ENCODE peak calls at places on chromosomes 6 and 20, in seven cellular contexts. S, U, H, L, G, R and V are unnamed samples.

GRCh38 chr6:167699141-167700036 is 127.3 kb upstream of the AFDN start:
- DNase-seq in S (no peak), U (no peak), H (no peak), L (peak), G (no peak), R (no peak), V (peak)

GRCh38 chr6:5471637-5472430 is 210.5 kb downstream of the FARS2 start:
- DNase-seq in S (no peak), U (no peak), H (no peak), L (no peak), G (no peak), R (peak), V (no peak)

GRCh38 chr6:43086022-43086658 is 10.0 kb downstream of the PTK7 start:
- DNase-seq in S (no peak), U (no peak), H (no peak), L (no peak), G (no peak), R (no peak), V (no peak)

GRCh38 chr6:33716379-33716778 is 4.9 kb upstream of the UQCC2 start:
- DNase-seq in S (no peak), U (no peak), H (no peak), L (peak), G (no peak), R (no peak), V (no peak)

GRCh38 chr6:40955181-40955550 is 83.9 kb downstream of the UNC5CL start:
- DNase-seq in S (no peak), U (no peak), H (no peak), L (no peak), G (no peak), R (no peak), V (no peak)

GRCh38 chr20:52923123-52923543 is 49.0 kb upstream of the TSHZ2 start:
- DNase-seq in S (no peak), U (no peak), H (no peak), L (no peak), G (peak), R (no peak), V (no peak)

GRCh38 chr6:28333047-28333446 is 2.9 kb downstream of the ZSCAN31 start:
- DNase-seq in S (no peak), U (no peak), H (no peak), L (no peak), G (no peak), R (no peak), V (no peak)

GRCh38 chr6:136446145-136446544 is 104.1 kb downstream of the MAP7 start:
- DNase-seq in S (no peak), U (no peak), H (no peak), L (no peak), G (no peak), R (no peak), V (no peak)

GRCh38 chr20:4192378-4193048 is 177.2 kb upstream of the RNF24 start:
- DNase-seq in S (no peak), U (no peak), H (no peak), L (no peak), G (no peak), R (no peak), V (no peak)

GRCh38 chr20:3590164-3590563 is 73.0 kb downstream of the GFRA4 start:
- DNase-seq in S (no peak), U (no peak), H (no peak), L (no peak), G (no peak), R (no peak), V (no peak)

GRCh38 chr6:163427498-163428254 is 13.2 kb downstream of the QKI start:
- DNase-seq in S (no peak), U (peak), H (no peak), L (no peak), G (no peak), R (no peak), V (no peak)

GRCh38 chr6:124659427-124659826 is 302.8 kb upstream of the RNF217 start:
- DNase-seq in S (no peak), U (no peak), H (no peak), L (no peak), G (no peak), R (no peak), V (no peak)

GRCh38 chr6:36079596-36079995 is 50.7 kb upstream of the MAPK13 start:
- DNase-seq in S (no peak), U (no peak), H (no peak), L (no peak), G (no peak), R (no peak), V (no peak)

GRCh38 chr6:106084973-106085686 is 1.0 kb upstream of the PRDM1 start:
- DNase-seq in S (no peak), U (no peak), H (no peak), L (no peak), G (no peak), R (no peak), V (no peak)

GRCh38 chr6:39362487-39362865 is 40.0 kb upstream of the KCNK16 start:
- DNase-seq in S (no peak), U (no peak), H (no peak), L (no peak), G (no peak), R (no peak), V (no peak)

DNA sequence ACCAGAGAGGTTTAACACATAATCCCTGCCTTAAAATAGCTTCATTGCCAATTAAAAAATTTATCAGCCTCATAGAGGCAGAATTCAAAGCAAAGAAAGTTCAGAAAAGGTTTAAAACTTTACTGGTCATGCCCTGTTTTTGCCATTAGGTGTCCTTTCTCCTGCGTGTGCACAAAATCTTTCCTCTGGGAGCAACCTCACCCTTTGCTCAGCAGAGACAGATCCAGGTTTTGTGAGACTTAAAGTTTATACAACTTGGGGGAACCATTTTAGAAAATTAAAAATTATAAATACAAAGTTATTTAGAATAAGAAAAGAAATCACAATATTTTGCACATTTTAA is 41.8 kb upstream of the SLC22A16 start:
- DNase-seq in S (no peak), U (no peak), H (no peak), L (no peak), G (no peak), R (no peak), V (no peak)
- TF ChIP-seq CTCF in S (no peak), U (peak), H (no peak), L (no peak), G (peak), R (no peak), V (no peak)

GRCh38 chr6:150667977-150668716 is 68.5 kb downstream of the PLEKHG1 start:
- DNase-seq in S (no peak), U (peak), H (peak), L (peak), G (peak), R (no peak), V (no peak)
- TF ChIP-seq CTCF in S (no peak), U (peak), H (no peak), L (no peak), G (peak), R (no peak), V (no peak)

GRCh38 chr6:80094017-80094416 is 12.5 kb upstream of the BCKDHB start:
- DNase-seq in S (no peak), U (no peak), H (no peak), L (no peak), G (no peak), R (no peak), V (no peak)
- TF ChIP-seq CTCF in S (peak), U (peak), H (no peak), L (no peak), G (peak), R (peak), V (no peak)

GRCh38 chr6:108163267-108163643 is 2.6 kb upstream of the NR2E1 start:
- DNase-seq in S (peak), U (no peak), H (no peak), L (no peak), G (no peak), R (no peak), V (no peak)
- TF ChIP-seq CTCF in S (no peak), U (no peak), H (no peak), L (no peak), G (no peak), R (no peak), V (no peak)

DNA sequence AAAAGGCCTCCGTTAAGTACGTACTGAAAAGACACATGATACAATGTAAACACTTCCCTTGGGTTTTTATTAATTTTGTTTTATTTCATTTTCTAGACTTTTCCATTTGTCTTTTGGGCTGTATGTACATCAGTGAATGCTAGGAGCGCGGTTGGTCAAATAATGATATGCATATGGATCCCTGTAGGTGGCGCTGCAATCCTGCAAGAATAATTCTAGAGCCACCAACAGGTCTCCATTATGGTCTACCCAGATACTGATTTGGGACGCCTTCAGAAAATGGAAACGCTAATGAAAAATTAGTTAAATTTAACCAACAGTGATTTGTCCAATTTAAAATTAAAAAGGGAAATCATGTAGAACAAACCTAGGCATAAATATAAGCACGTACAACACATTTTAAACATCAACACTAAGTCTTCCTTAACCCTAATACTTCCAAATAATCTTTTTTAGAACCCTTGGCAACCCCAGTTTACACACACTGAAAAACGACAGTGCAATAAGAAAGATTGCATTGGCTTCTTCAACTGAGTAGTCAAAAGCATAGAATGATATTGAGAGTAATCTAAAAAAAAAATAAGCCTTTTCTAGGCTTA is 433.5 kb downstream of the RFPL4B start:
- DNase-seq in S (no peak), U (peak), H (no peak), L (peak), G (no peak), R (peak), V (peak)
- TF ChIP-seq CTCF in S (peak), U (peak), H (peak), L (peak), G (peak), R (peak), V (peak)

GRCh38 chr6:14321992-14322772 is 204.6 kb downstream of the CD83 start:
- DNase-seq in S (no peak), U (no peak), H (no peak), L (peak), G (no peak), R (peak), V (no peak)
- TF ChIP-seq CTCF in S (no peak), U (peak), H (no peak), L (no peak), G (peak), R (no peak), V (no peak)

GRCh38 chr6:14865609-14866100 is 380.2 kb upstream of the JARID2 start:
- DNase-seq in S (no peak), U (no peak), H (no peak), L (no peak), G (no peak), R (no peak), V (no peak)
- TF ChIP-seq CTCF in S (no peak), U (no peak), H (no peak), L (no peak), G (no peak), R (no peak), V (no peak)